ENCODE peak calls at places on chromosomes 7 and 10, in seven cellular contexts. Q, S, U, M, L, D and W are unnamed samples.
A peak's percentile ranks its signal among the peaks of the same experiment; 100 is the strongest.

GRCh38 chr7:70241776-70242175 is 643.5 kb downstream of the AUTS2 start:
- DNase-seq in U (peak; percentile 8), Q (no peak), M (no peak), D (no peak), L (no peak), S (no peak), W (no peak)

GRCh38 chr7:95155965-95156364 is 168.4 kb downstream of the PON1 start:
- DNase-seq in M (no peak), D (no peak), S (no peak), L (no peak), U (no peak), Q (no peak), W (no peak)

GRCh38 chr10:11678074-11678793 is 63.9 kb upstream of the ECHDC3 start:
- DNase-seq in L (peak; percentile 39), M (no peak), D (peak; percentile 50), S (peak; percentile 77), Q (no peak), U (no peak), W (no peak)

GRCh38 chr7:139361523-139361922 is 1.8 kb downstream of the LUC7L2 start:
- DNase-seq in Q (no peak), L (no peak), S (no peak), U (no peak), D (no peak), M (no peak), W (no peak)

GRCh38 chr10:55426138-55426537 is 625.1 kb upstream of the PCDH15 start:
- DNase-seq in M (peak; percentile 52), L (no peak), S (no peak), Q (no peak), U (no peak), D (no peak), W (no peak)

GRCh38 chr7:135259702-135260101 is 26.1 kb downstream of the STRA8 start:
- DNase-seq in L (no peak), M (no peak), Q (no peak), S (no peak), U (peak; percentile 17), D (no peak), W (no peak)

GRCh38 chr7:139958599-139959380 is 104.0 kb downstream of the PARP12 start:
- DNase-seq in D (peak; percentile 15), Q (no peak), L (peak; percentile 6), M (no peak), U (no peak), S (no peak), W (no peak)

GRCh38 chr10:50286517-50286916 is 35.2 kb upstream of the ASAH2 start:
- DNase-seq in Q (no peak), M (no peak), D (peak; percentile 29), U (no peak), S (no peak), L (peak; percentile 28), W (no peak)

GRCh38 chr10:94062611-94063010 is 68.9 kb downstream of the PLCE1 start:
- DNase-seq in D (no peak), M (no peak), S (no peak), U (no peak), L (no peak), Q (no peak), W (no peak)

GRCh38 chr7:107014381-107015023 is 30.0 kb upstream of the PRKAR2B start:
- DNase-seq in Q (no peak), L (peak; percentile 39), U (peak; percentile 7), D (peak; percentile 47), M (peak; percentile 3), S (peak; percentile 7), W (no peak)

GRCh38 chr10:97582169-97582568 is 2.0 kb upstream of the HOGA1 start:
- DNase-seq in S (no peak), U (no peak), Q (no peak), D (no peak), M (no peak), L (no peak), W (no peak)

GRCh38 chr10:116271593-116272496 is 1.2 kb downstream of the GFRA1 start:
- DNase-seq in D (peak; percentile 11), Q (peak; percentile 39), L (no peak), S (no peak), M (peak; percentile 57), U (peak; percentile 62), W (no peak)

GRCh38 chr7:47611045-47611511 is 29.2 kb upstream of the TNS3 start:
- DNase-seq in L (no peak), U (no peak), S (no peak), M (no peak), D (no peak), Q (peak; percentile 51), W (no peak)

GRCh38 chr10:72893136-72893798 is at the start of gene OIT3:
- DNase-seq in L (no peak), U (no peak), Q (no peak), D (no peak), M (peak; percentile 30), S (no peak), W (no peak)

GRCh38 chr7:88361357-88361756 is 54.7 kb upstream of the STEAP4 start:
- DNase-seq in Q (no peak), U (peak; percentile 8), M (no peak), L (no peak), S (no peak), D (no peak), W (no peak)

GRCh38 chr7:20199015-20199737 is 18.0 kb downstream of the MACC1 start:
- DNase-seq in L (peak; percentile 79), U (no peak), D (peak; percentile 85), S (peak; percentile 92), M (no peak), Q (peak; percentile 37), W (peak; percentile 91)

GRCh38 chr10:63770523-63770922 is 249.3 kb downstream of the REEP3 start:
- DNase-seq in D (no peak), L (no peak), Q (no peak), M (no peak), S (no peak), U (peak; percentile 36), W (no peak)

GRCh38 chr10:129426670-129427069 is 40.4 kb upstream of the MGMT start:
- DNase-seq in Q (no peak), M (no peak), D (no peak), U (no peak), S (no peak), L (no peak), W (no peak)

GRCh38 chr10:131453772-131454634 is 142.5 kb upstream of the TCERG1L start:
- DNase-seq in D (no peak), Q (peak; percentile 88), M (peak; percentile 89), S (no peak), L (no peak), U (peak; percentile 84), W (no peak)

GRCh38 chr10:45235823-45236222 is 79.6 kb downstream of the OR13A1 start:
- DNase-seq in D (peak; percentile 10), S (peak; percentile 71), U (no peak), L (peak; percentile 2), M (no peak), Q (no peak), W (no peak)
- H2AFZ ChIP-seq in D (no peak overlapping the region), S (peak overlapping the region; percentile 42), U (peak overlapping the region; percentile 72), L (peak overlapping the region; percentile 54), M (no peak overlapping the region), Q (no peak overlapping the region), W (no peak overlapping the region)

GRCh38 chr7:100966542-100967291 is 2.6 kb upstream of the MUC12 start:
- DNase-seq in Q (no peak), L (no peak), D (no peak), U (peak; percentile 46), S (no peak), M (peak; percentile 36), W (no peak)

GRCh38 chr7:100965051-100965722 is 4.2 kb upstream of the MUC12 start:
- DNase-seq in S (no peak), L (no peak), U (peak; percentile 74), M (no peak), Q (no peak), D (no peak), W (no peak)

GRCh38 chr7:100967292-100967863 is 2.0 kb upstream of the MUC12 start:
- DNase-seq in S (no peak), D (no peak), U (peak; percentile 43), M (no peak), Q (no peak), L (no peak), W (no peak)

GRCh38 chr7:100964630-100965029 is 4.7 kb upstream of the MUC12 start:
- DNase-seq in S (no peak), Q (no peak), L (no peak), D (no peak), M (no peak), U (no peak), W (no peak)

DNA sequence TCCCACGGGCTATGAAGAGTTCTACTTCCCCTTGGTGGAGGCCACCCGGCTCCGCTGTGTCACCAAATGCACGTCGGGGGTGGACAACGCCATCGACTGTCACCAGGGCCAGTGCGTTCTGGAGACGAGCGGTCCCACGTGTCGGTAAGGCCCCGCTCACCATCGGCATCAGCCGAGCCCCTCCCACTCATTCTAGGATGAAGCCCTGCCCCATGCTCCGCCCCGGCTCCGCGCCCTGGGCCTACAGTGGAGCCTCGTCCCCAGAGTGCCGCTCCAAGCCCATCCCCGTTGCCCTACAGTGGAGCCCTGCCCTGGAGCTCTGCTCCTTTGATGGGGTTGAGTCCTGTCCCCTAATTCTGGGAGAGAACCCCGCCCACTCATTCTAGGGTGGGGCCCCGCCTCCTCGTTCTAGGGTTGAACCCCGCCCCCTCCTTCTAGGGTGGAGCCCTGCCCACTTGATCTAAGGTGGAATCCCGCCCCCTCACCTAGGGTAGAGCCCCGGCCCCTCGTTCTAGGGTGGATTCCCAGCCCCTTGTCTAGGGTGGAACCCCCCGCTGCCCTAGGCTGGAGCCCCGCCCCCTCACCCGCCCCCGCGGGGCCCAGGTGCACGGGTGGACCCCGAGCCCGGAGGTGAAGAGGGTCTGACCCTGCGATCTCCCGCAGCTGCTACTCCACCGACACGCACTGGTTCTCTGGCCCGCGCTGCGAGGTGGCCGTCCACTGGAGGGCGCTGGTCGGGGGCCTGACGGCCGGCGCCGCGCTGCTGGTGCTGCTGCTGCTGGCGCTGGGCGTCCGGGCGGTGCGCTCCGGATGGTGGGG is 3.4 kb upstream of the MUC12 start:
- DNase-seq in U (peak; percentile 100), M (peak; percentile 99), Q (peak; percentile 96), S (peak; percentile 74), D (peak; percentile 25), L (no peak), W (peak; percentile 92)
- H3K27me3 ChIP-seq in U (peaks cover 20% of the 10 kb centered on the region), M (peaks cover 71% of the 10 kb centered on the region), Q (peaks cover 74% of the 10 kb centered on the region), S (peaks cover 17% of the 10 kb centered on the region), D (peaks cover 32% of the 10 kb centered on the region), L (peaks cover 45% of the 10 kb centered on the region), W (peaks cover 86% of the 10 kb centered on the region)

GRCh38 chr10:102242118-102242485 is 790 bp upstream of the PITX3 start:
- DNase-seq in M (no peak), U (peak; percentile 20), L (no peak), D (no peak), Q (no peak), S (no peak), W (no peak)
- H2AFZ ChIP-seq in M (peak overlapping the region; percentile 12), U (peak overlapping the region; percentile 100), L (peak overlapping the region; percentile 81), D (peak overlapping the region; percentile 85), Q (peak overlapping the region; percentile 44), S (peak overlapping the region; percentile 92), W (no peak overlapping the region)

DNA sequence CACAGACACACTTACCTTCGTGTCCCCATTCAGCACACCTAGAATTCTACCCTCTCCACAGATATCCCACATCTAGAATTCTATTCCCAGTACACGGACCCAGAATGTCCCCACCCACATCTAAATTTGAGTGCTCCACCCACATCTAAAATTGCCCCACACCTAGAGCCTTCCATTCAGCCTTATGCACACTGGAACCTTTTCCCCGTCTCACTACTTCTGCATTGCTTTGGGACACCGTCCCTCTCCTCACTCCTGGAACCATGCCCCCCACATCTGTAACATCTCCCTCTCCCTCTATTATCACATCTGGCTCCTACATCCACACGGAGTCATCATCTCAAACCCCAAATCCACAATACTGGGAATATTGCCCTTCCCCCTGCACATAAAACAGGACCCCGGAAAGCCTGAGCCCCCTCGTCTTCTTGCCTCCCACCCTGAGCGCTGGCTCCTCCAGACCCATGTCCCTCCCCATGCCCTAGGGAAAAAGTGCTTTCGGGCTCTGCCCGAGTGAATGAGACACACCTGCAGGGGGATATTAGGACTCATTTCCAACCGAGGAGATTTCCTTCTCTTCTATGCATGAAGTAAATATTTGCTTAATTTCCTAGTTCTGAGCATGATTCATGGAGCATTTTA is 125.8 kb upstream of the UNC5B start:
- DNase-seq in L (no peak), M (no peak), U (no peak), D (no peak), Q (no peak), S (no peak), W (no peak)
- H3K27me3 ChIP-seq in L (no peaks in the 10 kb centered on the region), M (no peaks in the 10 kb centered on the region), U (no peaks in the 10 kb centered on the region), D (no peaks in the 10 kb centered on the region), Q (no peaks in the 10 kb centered on the region), S (no peaks in the 10 kb centered on the region), W (peaks cover 22% of the 10 kb centered on the region)